ENCODE peak calls at places on chromosomes 11 and 22, in seven cellular contexts. N, M, B, G, A, V and W are unnamed samples.

GRCh38 chr11:123653405-123653996 is 923 bp downstream of the SCN3B start:
- DNase-seq in N (no peak), M (no peak), G (no peak), B (no peak), V (peak; percentile 5), A (no peak), W (no peak)

GRCh38 chr11:64744544-64745218 is 739 bp upstream of the RASGRP2 start:
- DNase-seq in B (no peak), G (no peak), A (no peak), M (no peak), V (no peak), N (no peak), W (no peak)

GRCh38 chr11:80726236-80726635 is 1285.4 kb upstream of the TENM4 start:
- DNase-seq in N (no peak), G (no peak), V (no peak), A (no peak), B (no peak), M (no peak), W (no peak)

GRCh38 chr11:1852885-1853284 is at the start of gene LSP1:
- DNase-seq in M (no peak), A (peak; percentile 88), V (no peak), B (no peak), N (no peak), G (no peak), W (no peak)

GRCh38 chr22:46587492-46588278 is 32.5 kb upstream of the GRAMD4 start:
- DNase-seq in V (no peak), N (no peak), M (no peak), G (no peak), B (no peak), A (no peak), W (peak; percentile 37)

GRCh38 chr22:22408269-22408668 is 100.3 kb downstream of the ZNF280B start:
- DNase-seq in B (no peak), A (no peak), N (no peak), M (no peak), V (no peak), G (no peak), W (no peak)

GRCh38 chr22:36435516-36436415 is 45.7 kb downstream of the TXN2 start:
- DNase-seq in N (no peak), M (no peak), B (no peak), V (peak; percentile 62), G (no peak), A (peak; percentile 75), W (no peak)

GRCh38 chr22:24200616-24201212 is 19.4 kb downstream of the SUSD2 start:
- DNase-seq in N (no peak), A (no peak), M (peak; percentile 68), B (no peak), V (peak; percentile 75), G (no peak), W (no peak)

GRCh38 chr11:121595717-121596156 is 143.0 kb upstream of the SORL1-AS1 start:
- DNase-seq in G (no peak), A (no peak), V (peak; percentile 99), B (no peak), M (peak; percentile 99), N (no peak), W (no peak)

GRCh38 chr11:56764976-56765375 is 16.5 kb upstream of the OR9G4 start:
- DNase-seq in A (no peak), N (no peak), M (no peak), B (no peak), V (peak; percentile 3), G (no peak), W (no peak)

GRCh38 chr11:77375114-77375513 is 73.6 kb upstream of the GDPD4 start:
- DNase-seq in A (no peak), G (no peak), V (peak; percentile 24), N (no peak), M (no peak), B (no peak), W (no peak)

GRCh38 chr11:61281581-61282250 is 13.4 kb downstream of the VWCE start:
- DNase-seq in A (peak; percentile 82), G (no peak), V (peak; percentile 81), N (no peak), B (peak; percentile 97), M (no peak), W (no peak)

GRCh38 chr22:45717787-45718186 is 46.2 kb downstream of the ATXN10 start:
- DNase-seq in B (no peak), M (peak; percentile 80), N (no peak), A (no peak), V (peak; percentile 71), G (no peak), W (no peak)

GRCh38 chr22:35599364-35599763 is 17.8 kb downstream of the MB start:
- DNase-seq in B (no peak), V (no peak), A (no peak), G (no peak), M (no peak), N (no peak), W (no peak)

GRCh38 chr11:112784323-112785073 is 176.7 kb upstream of the NCAM1 start:
- DNase-seq in G (no peak), B (peak; percentile 49), A (no peak), N (no peak), V (no peak), M (no peak), W (peak; percentile 22)

GRCh38 chr11:19918302-19919049 is 205.8 kb downstream of the NAV2 start:
- DNase-seq in V (no peak), A (no peak), N (no peak), B (no peak), G (no peak), M (no peak), W (no peak)

GRCh38 chr11:125263268-125263790 is 98.8 kb downstream of the PKNOX2 start:
- DNase-seq in A (no peak), B (peak; percentile 30), G (peak; percentile 44), M (peak; percentile 89), V (no peak), N (no peak), W (peak; percentile 57)

GRCh38 chr11:32374261-32374711 is 61.1 kb downstream of the WT1 start:
- DNase-seq in N (no peak), M (no peak), B (peak; percentile 46), V (peak; percentile 9), A (peak; percentile 71), G (no peak), W (no peak)

GRCh38 chr22:17303840-17304779 is 65.2 kb upstream of the CECR2 start:
- DNase-seq in N (no peak), V (no peak), B (no peak), A (peak; percentile 67), G (no peak), M (no peak), W (no peak)

GRCh38 chr22:33785283-33785991 is 134.8 kb downstream of the LARGE1 start:
- DNase-seq in V (peak; percentile 44), G (no peak), B (no peak), M (peak; percentile 34), N (no peak), A (no peak), W (no peak)

GRCh38 chr11:3213659-3214419 is 4.8 kb downstream of the MRGPRG start:
- DNase-seq in G (no peak), B (no peak), N (no peak), V (no peak), M (no peak), A (no peak), W (no peak)

GRCh38 chr22:39955675-39956074 is 4.5 kb upstream of the TMA7B start:
- DNase-seq in A (no peak), B (no peak), M (no peak), N (no peak), V (no peak), G (no peak), W (no peak)

GRCh38 chr11:64131657-64132387 is 34.1 kb downstream of the MACROD1 start:
- DNase-seq in N (no peak), V (no peak), A (no peak), M (no peak), B (no peak), G (no peak), W (no peak)

GRCh38 chr11:72741429-72741833 is 10.8 kb downstream of the ARAP1 start:
- DNase-seq in G (no peak), M (no peak), A (no peak), V (peak; percentile 40), B (no peak), N (no peak), W (no peak)

GRCh38 chr11:35771722-35772121 is 109.1 kb downstream of the TRIM44 start:
- DNase-seq in M (no peak), V (no peak), G (no peak), A (no peak), B (no peak), N (no peak), W (no peak)

GRCh38 chr11:60872952-60873524 is 5.7 kb downstream of the ZP1 start:
- DNase-seq in V (no peak), A (no peak), B (no peak), N (no peak), G (no peak), M (peak; percentile 68), W (no peak)

GRCh38 chr22:47017245-47017644 is 254.8 kb downstream of the TBC1D22A start:
- DNase-seq in B (no peak), G (no peak), A (no peak), N (no peak), V (no peak), M (no peak), W (peak; percentile 11)

GRCh38 chr22:40050258-40050657 is 55.5 kb downstream of the FAM83F start:
- DNase-seq in A (no peak), M (no peak), V (no peak), B (no peak), N (no peak), G (no peak), W (no peak)

GRCh38 chr11:100681064-100681502 is 6.0 kb upstream of the ARHGAP42 start:
- DNase-seq in B (no peak), M (no peak), A (no peak), V (peak; percentile 77), G (no peak), N (no peak), W (no peak)

GRCh38 chr11:108511851-108512474 is 13.8 kb upstream of the POGLUT3 start:
- DNase-seq in B (no peak), V (peak; percentile 94), A (no peak), M (peak; percentile 71), N (no peak), G (no peak), W (no peak)

GRCh38 chr11:3616721-3617460 is 24.9 kb downstream of the ART5 start:
- DNase-seq in N (no peak), B (no peak), A (peak; percentile 34), M (no peak), V (no peak), G (no peak), W (no peak)

GRCh38 chr11:2998073-2998850 is 6.1 kb upstream of the NAP1L4 start:
- DNase-seq in G (no peak), V (no peak), B (no peak), M (no peak), N (no peak), A (no peak), W (no peak)

GRCh38 chr11:27254744-27255446 is 108.1 kb downstream of the CCDC34 start:
- DNase-seq in A (no peak), B (no peak), V (peak; percentile 35), N (no peak), G (no peak), M (peak; percentile 58), W (no peak)